ENCODE peak calls at places on chromosomes 3 and 15, in four cellular contexts. C is choroid plexus epithelial cell, X is psoas muscle, U is DND-41. B is an unnamed sample.

GRCh38 chr3:136624894-136625815 is 127.0 kb downstream of the STAG1 start:
- DNase-seq in C (peak), X (no peak), U (no peak), B (no peak)

GRCh38 chr15:97030251-97030650 is 699.8 kb downstream of the NR2F2 start:
- DNase-seq in C (no peak), X (no peak), U (no peak), B (no peak)

GRCh38 chr3:104785966-104786365 is 580.7 kb upstream of the ALCAM start:
- DNase-seq in C (peak), X (no peak), U (no peak), B (peak)

GRCh38 chr15:76168237-76168984 is 108.6 kb downstream of the TMEM266 start:
- DNase-seq in C (no peak), X (peak), U (no peak), B (no peak)

GRCh38 chr3:43892535-43892934 is 201.8 kb downstream of the ABHD5 start:
- DNase-seq in C (no peak), X (no peak), U (no peak), B (no peak)

GRCh38 chr3:94173667-94174434 is 111.0 kb downstream of the NSUN3 start:
- DNase-seq in C (peak), X (no peak), U (no peak), B (no peak)

GRCh38 chr3:12468757-12469156 is 15.5 kb upstream of the TSEN2 start:
- DNase-seq in C (no peak), X (no peak), U (no peak), B (no peak)

GRCh38 chr3:51358981-51359380 is 26.1 kb upstream of the MANF start:
- DNase-seq in C (no peak), X (no peak), U (no peak), B (no peak)

GRCh38 chr3:171138027-171138426 is 111.5 kb upstream of the SLC2A2 start:
- DNase-seq in C (no peak), X (no peak), U (no peak), B (no peak)

GRCh38 chr3:12588039-12588673 is 31.3 kb downstream of the MKRN2 start:
- DNase-seq in C (peak), X (no peak), U (no peak), B (no peak)

GRCh38 chr3:13137808-13138565 is 64.8 kb upstream of the IQSEC1 start:
- DNase-seq in C (no peak), X (no peak), U (no peak), B (no peak)

GRCh38 chr3:16900779-16901440 is 16.2 kb downstream of the PLCL2 start:
- DNase-seq in C (no peak), X (no peak), U (no peak), B (no peak)

GRCh38 chr3:151439652-151440125 is 21.2 kb downstream of the IGSF10 start:
- DNase-seq in C (peak), X (no peak), U (peak), B (no peak)

GRCh38 chr15:61499371-61499770 is 270.3 kb upstream of the RORA start:
- DNase-seq in C (no peak), X (no peak), U (no peak), B (no peak)

GRCh38 chr3:49901351-49902339 is 2.0 kb downstream of the MST1R start:
- DNase-seq in C (no peak), X (no peak), U (peak), B (no peak)

GRCh38 chr3:49896345-49896744 is 7.3 kb downstream of the MST1R start:
- DNase-seq in C (no peak), X (no peak), U (no peak), B (no peak)

GRCh38 chr3:49902511-49903345 is 945 bp downstream of the MST1R start:
- DNase-seq in C (no peak), X (no peak), U (no peak), B (no peak)

GRCh38 chr3:49900491-49901153 is 3.1 kb downstream of the MST1R start:
- DNase-seq in C (no peak), X (peak), U (no peak), B (no peak)

GRCh38 chr3:49899815-49900214 is 3.9 kb downstream of the MST1R start:
- DNase-seq in C (peak), X (no peak), U (peak), B (no peak)
- TF ChIP-seq CTCF in C (peak), X (peak), U (peak), B (no peak)

DNA sequence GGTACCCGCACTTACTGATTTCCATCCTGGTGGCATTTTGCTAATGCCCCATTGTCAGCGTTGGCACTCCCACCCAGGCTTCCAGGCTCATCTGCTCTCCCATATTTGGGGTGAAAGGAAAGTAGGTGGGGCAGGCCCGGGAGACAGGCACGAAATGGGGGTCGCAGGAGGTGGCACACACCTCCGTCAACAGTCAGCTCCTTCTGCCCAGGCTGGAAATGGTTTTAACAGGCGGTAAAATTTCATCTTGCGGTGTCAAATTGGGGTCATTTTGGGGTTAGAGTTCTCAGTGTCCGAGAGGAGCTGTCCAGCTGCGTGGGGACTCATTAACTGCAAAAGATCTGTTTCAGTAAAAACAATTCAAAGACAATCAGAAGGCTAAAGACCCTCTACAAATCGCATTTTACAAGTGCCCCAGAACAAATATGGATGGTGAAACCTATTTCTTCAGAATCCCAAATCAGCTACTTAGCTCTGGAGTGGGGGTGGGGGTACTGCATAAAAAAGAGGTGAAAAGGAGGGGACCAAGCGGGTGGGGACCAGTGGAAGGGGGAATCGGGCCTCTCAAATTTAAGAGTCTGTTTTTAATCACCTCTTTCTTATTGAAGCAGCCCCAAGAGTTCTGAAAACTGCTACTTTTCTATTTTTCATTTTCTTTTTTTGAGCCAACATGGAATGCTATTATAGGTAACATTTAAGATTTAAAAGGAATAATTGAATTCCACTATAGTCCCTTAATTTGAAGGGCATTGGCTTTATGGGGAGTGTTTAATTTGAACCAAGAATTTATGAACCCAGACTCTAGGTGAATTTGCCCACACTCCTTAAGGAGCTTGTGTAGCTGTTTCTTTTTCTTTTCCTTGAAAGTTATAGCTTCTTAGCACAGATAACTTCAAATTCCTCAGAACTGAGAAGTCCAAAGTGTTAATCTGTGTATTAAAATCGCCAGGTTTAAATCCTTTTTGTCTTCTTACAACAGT is 4.4 kb upstream of the MEIS2 start:
- DNase-seq in C (no peak), X (no peak), U (no peak), B (no peak)
- H3K4me3 ChIP-seq in C (no peak), X (no peak), U (no peak), B (no peak)

DNA sequence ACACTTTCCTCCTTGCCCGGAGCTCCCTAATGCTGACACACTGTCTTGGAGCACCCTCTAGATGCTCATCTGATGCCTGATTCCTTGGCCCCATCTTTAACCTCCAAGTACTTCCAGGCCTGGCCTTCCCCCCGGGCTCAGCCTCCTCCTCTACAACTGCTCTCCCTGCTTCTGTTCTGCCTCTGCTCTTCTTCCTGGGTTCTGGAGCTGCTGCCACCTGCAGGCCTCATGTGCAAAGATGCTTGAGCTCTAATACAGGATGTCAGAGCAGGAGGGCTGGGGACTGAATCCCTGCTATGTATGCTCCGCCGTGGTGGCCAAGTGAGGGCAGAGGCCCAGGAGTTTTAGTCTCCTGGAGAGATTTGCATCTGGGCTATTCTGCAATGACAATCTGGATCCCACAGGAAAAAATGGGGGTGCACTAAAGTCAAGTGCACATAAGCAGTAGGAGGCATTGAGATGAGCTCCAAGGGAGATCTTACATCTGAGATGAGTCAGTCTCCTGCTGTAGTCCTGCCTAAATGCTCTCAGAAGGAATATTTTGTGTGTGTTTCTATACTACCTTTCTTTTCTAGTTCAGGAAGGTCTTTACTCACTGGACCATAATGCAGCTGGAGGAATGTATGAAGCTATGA is 296.3 kb downstream of the UACA start:
- DNase-seq in C (peak), X (no peak), U (peak), B (no peak)
- TF ChIP-seq CTCF in C (peak), X (peak), U (peak), B (peak)

DNA sequence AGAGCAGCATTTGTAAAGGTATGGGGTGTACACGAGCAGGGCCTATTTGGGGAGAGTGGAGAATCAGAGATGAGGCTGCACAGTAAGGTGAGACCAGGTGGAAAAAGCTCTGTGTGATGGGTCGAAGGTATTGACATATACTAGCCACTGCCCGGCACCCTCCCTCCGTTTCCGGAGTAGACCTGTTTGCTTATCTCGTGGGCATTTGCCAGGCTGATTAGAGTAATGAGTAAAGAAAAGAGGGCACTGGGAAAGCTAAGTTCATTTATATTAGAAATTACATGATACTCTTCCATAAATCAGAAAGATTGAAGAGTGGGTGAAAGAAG is 46.2 kb upstream of the ATG7 start:
- DNase-seq in C (no peak), X (no peak), U (no peak), B (no peak)
- H3K4me3 ChIP-seq in C (peak), X (no peak), U (no peak), B (no peak)

B was measured in AG04449.